ENCODE peak calls at places on chromosomes 11 and 22, in ten cellular contexts. D, J, G, I, Y, C, H, R, E and O are unnamed samples.

GRCh38 chr11:8719260-8720190 is 36.9 kb downstream of the RPL27A start:
- DNase-seq in H (peak; percentile 96), E (peak; percentile 99), C (peak; percentile 41), I (peak; percentile 89), J (no peak), Y (no peak), D (peak; percentile 90), R (no peak), G (peak; percentile 81), O (no peak)

GRCh38 chr22:38697055-38697980 is 3.4 kb downstream of the JOSD1 start:
- DNase-seq in R (no peak), G (peak; percentile 33), Y (no peak), C (no peak), J (no peak), I (no peak), D (no peak), E (peak; percentile 51), H (peak; percentile 58), O (no peak)

GRCh38 chr11:114152785-114153184 is 93.3 kb downstream of the ZBTB16 start:
- DNase-seq in C (no peak), D (no peak), H (no peak), I (no peak), G (no peak), Y (no peak), J (no peak), E (no peak), R (no peak), O (no peak)

GRCh38 chr22:19811211-19811621 is 43.5 kb downstream of the GNB1L start:
- DNase-seq in H (no peak), R (no peak), J (no peak), G (no peak), I (no peak), D (no peak), E (no peak), C (no peak), Y (no peak), O (no peak)

GRCh38 chr11:71962428-71963038 is 33.7 kb downstream of the RNF121 start:
- DNase-seq in I (peak; percentile 67), H (no peak), E (peak; percentile 71), J (no peak), C (no peak), R (no peak), Y (no peak), D (no peak), G (peak; percentile 67), O (no peak)

GRCh38 chr22:19631899-19632670 is 82.2 kb upstream of the SEPTIN5 start:
- DNase-seq in E (peak; percentile 63), H (peak; percentile 7), C (no peak), J (no peak), D (peak; percentile 38), R (no peak), Y (peak; percentile 26), I (peak; percentile 13), G (peak; percentile 43), O (no peak)

GRCh38 chr22:35357883-35358621 is 22.8 kb upstream of the HMOX1 start:
- DNase-seq in Y (no peak), C (no peak), R (no peak), G (peak; percentile 58), D (no peak), J (no peak), E (peak; percentile 55), H (peak; percentile 97), I (peak; percentile 19), O (no peak)

GRCh38 chr11:47189100-47189834 is 3.0 kb upstream of the PACSIN3 start:
- DNase-seq in D (no peak), H (peak; percentile 66), R (no peak), J (no peak), E (peak; percentile 94), I (peak; percentile 62), G (peak; percentile 26), Y (no peak), C (no peak), O (no peak)

GRCh38 chr11:109512249-109512648 is 90.3 kb downstream of the C11orf87 start:
- DNase-seq in D (no peak), C (no peak), R (no peak), H (no peak), G (no peak), E (no peak), J (no peak), Y (no peak), I (no peak), O (no peak)

GRCh38 chr22:19146215-19146968 is 1.9 kb upstream of the ESS2 start:
- DNase-seq in R (no peak), I (no peak), E (no peak), H (no peak), J (no peak), D (no peak), C (no peak), G (no peak), Y (no peak), O (no peak)

GRCh38 chr11:132093861-132094260 is 723.4 kb downstream of the NTM start:
- DNase-seq in E (no peak), D (no peak), I (no peak), H (no peak), C (no peak), J (no peak), R (no peak), G (no peak), Y (no peak), O (no peak)

GRCh38 chr11:94583885-94584500 is 16.8 kb downstream of the PIWIL4 start:
- DNase-seq in D (no peak), G (no peak), H (no peak), J (no peak), C (no peak), Y (no peak), I (no peak), E (peak; percentile 18), R (no peak), O (no peak)

GRCh38 chr22:24187731-24188644 is 6.7 kb downstream of the SUSD2 start:
- DNase-seq in G (no peak), H (no peak), R (no peak), I (no peak), E (no peak), Y (no peak), J (no peak), D (no peak), C (no peak), O (peak; percentile 56)

GRCh38 chr22:39935116-39935515 is 25.1 kb upstream of the TMA7B start:
- DNase-seq in G (no peak), H (no peak), D (no peak), R (no peak), E (no peak), Y (no peak), J (no peak), I (no peak), C (no peak), O (no peak)

GRCh38 chr11:60777106-60777505 is 8.0 kb upstream of the MS4A10 start:
- DNase-seq in E (no peak), D (no peak), Y (no peak), R (no peak), H (no peak), G (no peak), J (no peak), I (no peak), C (no peak), O (no peak)

GRCh38 chr11:21295508-21295907 is 626.1 kb downstream of the NELL1 start:
- DNase-seq in D (no peak), G (no peak), Y (no peak), E (no peak), I (no peak), R (no peak), C (no peak), J (no peak), H (no peak), O (no peak)

GRCh38 chr22:37266581-37267127 is 15.7 kb upstream of the CYTH4 start:
- DNase-seq in C (no peak), H (no peak), E (no peak), Y (no peak), R (no peak), D (no peak), J (no peak), G (no peak), I (no peak), O (no peak)

GRCh38 chr11:60801194-60801593 is 16.1 kb downstream of the MS4A10 start:
- DNase-seq in I (no peak), H (no peak), G (no peak), D (no peak), Y (no peak), C (no peak), E (no peak), J (no peak), R (no peak), O (no peak)

GRCh38 chr11:108927791-108928545 is 263.1 kb downstream of the DDX10 start:
- DNase-seq in J (no peak), I (no peak), C (no peak), R (no peak), D (no peak), G (no peak), H (no peak), E (no peak), Y (no peak), O (no peak)

GRCh38 chr11:75055511-75055910 is 41.2 kb downstream of the OR2AT4 start:
- DNase-seq in Y (no peak), G (no peak), C (no peak), J (no peak), H (no peak), D (no peak), E (no peak), I (peak; percentile 65), R (no peak), O (no peak)

GRCh38 chr11:91528965-91529364 is 695.7 kb upstream of the FAT3 start:
- DNase-seq in I (no peak), J (no peak), R (no peak), E (no peak), H (no peak), G (no peak), C (no peak), D (no peak), Y (no peak), O (no peak)

GRCh38 chr11:31956310-31956709 is 134.6 kb upstream of the RCN1 start:
- DNase-seq in I (no peak), H (peak; percentile 30), R (no peak), E (peak; percentile 31), Y (no peak), G (no peak), C (no peak), J (no peak), D (no peak), O (no peak)

GRCh38 chr11:46669606-46670243 is 30.7 kb downstream of the ARHGAP1 start:
- DNase-seq in I (no peak), J (no peak), D (no peak), Y (no peak), C (no peak), E (peak; percentile 61), G (peak; percentile 28), H (peak; percentile 46), R (no peak), O (no peak)

GRCh38 chr22:28703436-28703835 is 23.8 kb upstream of the TTC28 start:
- DNase-seq in H (no peak), E (peak; percentile 4), G (no peak), R (no peak), D (no peak), I (no peak), J (no peak), Y (no peak), C (no peak), O (no peak)

GRCh38 chr11:28049338-28050216 is 58.4 kb downstream of the KIF18A start:
- DNase-seq in H (no peak), R (no peak), J (no peak), C (no peak), E (peak; percentile 78), D (no peak), G (no peak), I (peak; percentile 20), Y (no peak), O (no peak)

GRCh38 chr11:127996825-127997224 is 590.5 kb downstream of the ETS1 start:
- DNase-seq in I (no peak), R (no peak), G (no peak), C (no peak), Y (no peak), H (no peak), E (peak; percentile 68), J (no peak), D (no peak), O (no peak)

GRCh38 chr22:45087802-45088201 is 75.9 kb upstream of the NUP50 start:
- DNase-seq in Y (no peak), C (no peak), R (no peak), E (no peak), J (no peak), G (no peak), I (no peak), H (no peak), D (no peak), O (no peak)

GRCh38 chr11:12287374-12288211 is 89.8 kb upstream of the PARVA start:
- DNase-seq in Y (peak; percentile 26), I (peak; percentile 95), D (peak; percentile 93), C (peak; percentile 60), G (peak; percentile 89), E (peak; percentile 99), H (peak; percentile 84), R (no peak), J (no peak), O (no peak)